ENCODE peak calls at places on chromosomes 1 and 21, in five cellular contexts. One of them, this sample, is unnamed.

GRCh38 chr1:174872615-174873058 is 127.1 kb upstream of the CACYBP start:
- DNase-seq in transverse colon: no peak
- DNase-seq in sigmoid colon: no peak
- DNase-seq in CD4-positive, alpha-beta T cell: no peak
- DNase-seq in CD4-positive, alpha-beta memory T cell: no peak
- DNase-seq in this sample: no peak

GRCh38 chr1:1373493-1374067 is 1.4 kb downstream of the AURKAIP1 start:
- DNase-seq in transverse colon: peak
- DNase-seq in sigmoid colon: no peak
- DNase-seq in CD4-positive, alpha-beta T cell: no peak
- DNase-seq in CD4-positive, alpha-beta memory T cell: no peak
- DNase-seq in this sample: no peak

GRCh38 chr1:220213381-220213983 is 58.8 kb downstream of the RAB3GAP2 start:
- DNase-seq in transverse colon: no peak
- DNase-seq in sigmoid colon: no peak
- DNase-seq in CD4-positive, alpha-beta T cell: no peak
- DNase-seq in CD4-positive, alpha-beta memory T cell: no peak
- DNase-seq in this sample: no peak

GRCh38 chr1:177355575-177355974 is 184.8 kb downstream of the BRINP2 start:
- DNase-seq in transverse colon: peak
- DNase-seq in sigmoid colon: no peak
- DNase-seq in CD4-positive, alpha-beta T cell: no peak
- DNase-seq in CD4-positive, alpha-beta memory T cell: no peak
- DNase-seq in this sample: no peak

GRCh38 chr1:206716519-206717236 is 32.0 kb downstream of the MAPKAPK2 start:
- DNase-seq in transverse colon: no peak
- DNase-seq in sigmoid colon: peak
- DNase-seq in CD4-positive, alpha-beta T cell: no peak
- DNase-seq in CD4-positive, alpha-beta memory T cell: no peak
- DNase-seq in this sample: no peak

GRCh38 chr1:97190326-97190725 is 468.7 kb downstream of the PTBP2 start:
- DNase-seq in transverse colon: no peak
- DNase-seq in sigmoid colon: no peak
- DNase-seq in CD4-positive, alpha-beta T cell: no peak
- DNase-seq in CD4-positive, alpha-beta memory T cell: no peak
- DNase-seq in this sample: no peak

GRCh38 chr1:47175227-47175934 is 14.5 kb downstream of the PDZK1IP1 start:
- DNase-seq in transverse colon: peak
- DNase-seq in sigmoid colon: no peak
- DNase-seq in CD4-positive, alpha-beta T cell: no peak
- DNase-seq in CD4-positive, alpha-beta memory T cell: peak
- DNase-seq in this sample: no peak

GRCh38 chr1:175471039-175471800 is 272.2 kb downstream of the TNR start:
- DNase-seq in transverse colon: no peak
- DNase-seq in sigmoid colon: no peak
- DNase-seq in CD4-positive, alpha-beta T cell: no peak
- DNase-seq in CD4-positive, alpha-beta memory T cell: no peak
- DNase-seq in this sample: no peak

GRCh38 chr1:230141002-230141648 is 74.1 kb downstream of the GALNT2 start:
- DNase-seq in transverse colon: no peak
- DNase-seq in sigmoid colon: peak
- DNase-seq in CD4-positive, alpha-beta T cell: no peak
- DNase-seq in CD4-positive, alpha-beta memory T cell: no peak
- DNase-seq in this sample: no peak

DNA sequence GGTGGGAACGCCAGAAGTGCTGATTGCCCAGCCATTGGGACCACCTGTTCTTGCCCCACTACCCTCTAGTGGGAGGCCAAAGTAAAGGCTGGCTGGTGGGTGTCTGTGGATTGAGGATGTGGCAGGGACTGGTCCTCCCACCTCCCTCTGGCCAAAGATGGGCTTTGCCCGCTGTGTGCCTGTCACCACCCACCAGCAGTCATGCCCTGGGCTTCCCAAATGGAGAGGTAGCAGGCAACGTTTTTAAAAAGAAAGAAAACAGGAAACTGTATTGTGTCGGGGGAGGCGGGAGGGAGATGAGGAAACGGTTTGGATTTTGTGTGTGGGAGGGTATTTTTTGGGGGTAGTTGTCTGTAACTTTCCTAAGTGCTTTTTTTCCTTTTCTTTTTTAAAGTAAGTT is 30.1 kb downstream of the SZRD1 start:
- DNase-seq in transverse colon: no peak
- DNase-seq in sigmoid colon: no peak
- DNase-seq in CD4-positive, alpha-beta T cell: no peak
- DNase-seq in CD4-positive, alpha-beta memory T cell: no peak
- DNase-seq in this sample: no peak
- H3K27ac ChIP-seq in transverse colon: no peak
- H3K27ac ChIP-seq in sigmoid colon: no peak
- H3K27ac ChIP-seq in CD4-positive, alpha-beta T cell: no peak
- H3K27ac ChIP-seq in CD4-positive, alpha-beta memory T cell: no peak
- H3K27ac ChIP-seq in this sample: peak

DNA sequence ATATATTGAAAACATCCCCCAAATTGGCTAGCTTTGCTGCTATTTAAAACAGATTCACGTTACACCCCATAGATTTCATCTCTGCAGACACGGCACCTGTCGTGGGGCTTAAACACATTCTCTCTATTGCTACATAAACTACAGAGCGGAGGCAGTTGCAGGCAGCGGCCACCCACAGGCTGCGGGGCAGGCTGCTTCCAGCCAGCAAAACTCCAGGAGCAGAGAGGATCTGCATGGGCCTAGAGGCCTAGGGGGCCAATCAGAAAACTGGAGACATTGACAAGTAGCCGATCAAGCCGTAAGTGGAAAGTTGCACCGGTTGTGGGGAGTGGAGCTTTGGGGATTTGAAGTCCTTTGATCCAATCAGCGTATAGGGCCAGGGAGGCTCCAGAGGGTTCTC is 129.0 kb upstream of the KLHDC7A start:
- DNase-seq in transverse colon: no peak
- DNase-seq in sigmoid colon: no peak
- DNase-seq in CD4-positive, alpha-beta T cell: no peak
- DNase-seq in CD4-positive, alpha-beta memory T cell: no peak
- DNase-seq in this sample: no peak
- H3K27ac ChIP-seq in transverse colon: no peak
- H3K27ac ChIP-seq in sigmoid colon: no peak
- H3K27ac ChIP-seq in CD4-positive, alpha-beta T cell: no peak
- H3K27ac ChIP-seq in CD4-positive, alpha-beta memory T cell: no peak
- H3K27ac ChIP-seq in this sample: no peak

GRCh38 chr1:32714277-32714676 is 11.7 kb upstream of the SYNC start:
- DNase-seq in transverse colon: peak
- DNase-seq in sigmoid colon: no peak
- DNase-seq in CD4-positive, alpha-beta T cell: no peak
- DNase-seq in CD4-positive, alpha-beta memory T cell: no peak
- DNase-seq in this sample: no peak

GRCh38 chr1:32718527-32718926 is 16.0 kb upstream of the SYNC start:
- DNase-seq in transverse colon: no peak
- DNase-seq in sigmoid colon: no peak
- DNase-seq in CD4-positive, alpha-beta T cell: no peak
- DNase-seq in CD4-positive, alpha-beta memory T cell: no peak
- DNase-seq in this sample: no peak

GRCh38 chr1:32717503-32717902 is 14.9 kb upstream of the SYNC start:
- DNase-seq in transverse colon: no peak
- DNase-seq in sigmoid colon: no peak
- DNase-seq in CD4-positive, alpha-beta T cell: no peak
- DNase-seq in CD4-positive, alpha-beta memory T cell: no peak
- DNase-seq in this sample: no peak

GRCh38 chr1:32716312-32717126 is 13.9 kb upstream of the SYNC start:
- DNase-seq in transverse colon: peak
- DNase-seq in sigmoid colon: no peak
- DNase-seq in CD4-positive, alpha-beta T cell: no peak
- DNase-seq in CD4-positive, alpha-beta memory T cell: peak
- DNase-seq in this sample: no peak

GRCh38 chr1:32715901-32716311 is 13.3 kb upstream of the SYNC start:
- DNase-seq in transverse colon: no peak
- DNase-seq in sigmoid colon: no peak
- DNase-seq in CD4-positive, alpha-beta T cell: no peak
- DNase-seq in CD4-positive, alpha-beta memory T cell: no peak
- DNase-seq in this sample: no peak
- H3K27ac ChIP-seq in transverse colon: peak
- H3K27ac ChIP-seq in sigmoid colon: no peak
- H3K27ac ChIP-seq in CD4-positive, alpha-beta T cell: no peak
- H3K27ac ChIP-seq in CD4-positive, alpha-beta memory T cell: no peak
- H3K27ac ChIP-seq in this sample: no peak

DNA sequence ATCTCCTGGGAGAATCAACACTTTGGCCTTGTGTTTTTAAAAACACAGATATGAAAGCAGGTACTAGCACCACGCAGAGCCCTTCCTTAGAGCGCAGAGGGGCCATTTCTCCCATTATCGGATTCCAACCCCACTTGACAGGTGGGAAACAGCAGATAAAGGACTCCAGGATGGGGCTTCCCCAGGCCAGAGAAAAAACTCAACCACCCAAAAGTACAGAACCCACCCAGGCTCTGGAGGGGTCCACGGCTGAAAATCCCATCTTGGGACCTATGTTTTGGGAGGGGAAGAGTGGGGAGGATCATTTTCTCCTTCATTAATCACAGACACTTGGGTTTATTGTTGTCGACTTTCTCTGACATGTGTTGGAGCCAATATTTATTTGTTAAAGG is 27.1 kb upstream of the COL18A1 start:
- DNase-seq in transverse colon: no peak
- DNase-seq in sigmoid colon: no peak
- DNase-seq in CD4-positive, alpha-beta T cell: no peak
- DNase-seq in CD4-positive, alpha-beta memory T cell: no peak
- DNase-seq in this sample: peak
- H3K27ac ChIP-seq in transverse colon: no peak
- H3K27ac ChIP-seq in sigmoid colon: no peak
- H3K27ac ChIP-seq in CD4-positive, alpha-beta T cell: no peak
- H3K27ac ChIP-seq in CD4-positive, alpha-beta memory T cell: no peak
- H3K27ac ChIP-seq in this sample: no peak

GRCh38 chr1:27650146-27650526 is 15.2 kb upstream of the FGR start:
- DNase-seq in transverse colon: no peak
- DNase-seq in sigmoid colon: no peak
- DNase-seq in CD4-positive, alpha-beta T cell: no peak
- DNase-seq in CD4-positive, alpha-beta memory T cell: no peak
- DNase-seq in this sample: no peak

GRCh38 chr1:27649306-27649635 is 14.3 kb upstream of the FGR start:
- DNase-seq in transverse colon: no peak
- DNase-seq in sigmoid colon: no peak
- DNase-seq in CD4-positive, alpha-beta T cell: no peak
- DNase-seq in CD4-positive, alpha-beta memory T cell: no peak
- DNase-seq in this sample: no peak

GRCh38 chr1:27652505-27652904 is 17.5 kb upstream of the FGR start:
- DNase-seq in transverse colon: no peak
- DNase-seq in sigmoid colon: no peak
- DNase-seq in CD4-positive, alpha-beta T cell: no peak
- DNase-seq in CD4-positive, alpha-beta memory T cell: no peak
- DNase-seq in this sample: no peak

GRCh38 chr1:27648602-27649305 is 13.8 kb upstream of the FGR start:
- DNase-seq in transverse colon: no peak
- DNase-seq in sigmoid colon: no peak
- DNase-seq in CD4-positive, alpha-beta T cell: no peak
- DNase-seq in CD4-positive, alpha-beta memory T cell: no peak
- DNase-seq in this sample: no peak

DNA sequence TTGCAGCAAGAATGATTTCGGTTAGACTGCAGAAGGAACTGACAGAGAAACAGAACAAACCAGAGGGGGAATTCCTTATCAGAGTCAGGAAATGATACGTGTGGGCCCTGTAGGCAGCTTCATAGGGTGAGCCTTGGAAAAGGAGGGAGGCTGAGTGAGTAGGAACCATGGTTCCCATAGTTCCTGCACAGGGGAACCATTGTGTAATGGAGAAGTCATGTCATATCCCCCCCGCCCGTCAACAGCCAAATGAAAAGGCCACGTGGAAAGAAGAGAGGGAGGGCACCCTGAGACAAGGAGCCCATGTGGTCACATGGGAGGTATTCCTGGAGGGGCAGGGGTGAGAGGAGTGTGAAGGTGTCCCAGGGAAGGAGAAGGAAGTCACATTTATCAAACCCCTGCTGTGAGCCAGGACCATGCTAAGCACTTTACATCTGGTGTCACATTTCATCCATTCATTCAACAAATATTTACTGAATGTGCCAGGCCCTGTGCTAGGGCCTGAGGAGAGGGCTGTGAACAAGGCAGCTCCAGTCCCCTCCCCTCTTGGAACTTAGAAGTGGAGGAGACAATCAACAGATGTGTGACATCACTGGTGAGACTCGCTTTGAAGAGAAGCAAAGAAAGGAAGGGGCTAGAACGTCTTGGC is 15.7 kb upstream of the FGR start:
- DNase-seq in transverse colon: no peak
- DNase-seq in sigmoid colon: no peak
- DNase-seq in CD4-positive, alpha-beta T cell: no peak
- DNase-seq in CD4-positive, alpha-beta memory T cell: no peak
- DNase-seq in this sample: no peak
- H3K27ac ChIP-seq in transverse colon: no peak
- H3K27ac ChIP-seq in sigmoid colon: peak
- H3K27ac ChIP-seq in CD4-positive, alpha-beta T cell: no peak
- H3K27ac ChIP-seq in CD4-positive, alpha-beta memory T cell: no peak
- H3K27ac ChIP-seq in this sample: no peak

GRCh38 chr1:21048462-21048861 is 128.2 kb downstream of the EIF4G3 start:
- DNase-seq in transverse colon: no peak
- DNase-seq in sigmoid colon: no peak
- DNase-seq in CD4-positive, alpha-beta T cell: no peak
- DNase-seq in CD4-positive, alpha-beta memory T cell: no peak
- DNase-seq in this sample: no peak

GRCh38 chr1:21045351-21045750 is 131.3 kb downstream of the EIF4G3 start:
- DNase-seq in transverse colon: no peak
- DNase-seq in sigmoid colon: no peak
- DNase-seq in CD4-positive, alpha-beta T cell: no peak
- DNase-seq in CD4-positive, alpha-beta memory T cell: no peak
- DNase-seq in this sample: no peak

GRCh38 chr1:21046132-21046531 is 130.6 kb downstream of the EIF4G3 start:
- DNase-seq in transverse colon: no peak
- DNase-seq in sigmoid colon: no peak
- DNase-seq in CD4-positive, alpha-beta T cell: no peak
- DNase-seq in CD4-positive, alpha-beta memory T cell: no peak
- DNase-seq in this sample: no peak

GRCh38 chr1:21042920-21043605 is 133.6 kb downstream of the EIF4G3 start:
- DNase-seq in transverse colon: no peak
- DNase-seq in sigmoid colon: no peak
- DNase-seq in CD4-positive, alpha-beta T cell: no peak
- DNase-seq in CD4-positive, alpha-beta memory T cell: no peak
- DNase-seq in this sample: no peak
- H3K27ac ChIP-seq in transverse colon: no peak
- H3K27ac ChIP-seq in sigmoid colon: no peak
- H3K27ac ChIP-seq in CD4-positive, alpha-beta T cell: no peak
- H3K27ac ChIP-seq in CD4-positive, alpha-beta memory T cell: no peak
- H3K27ac ChIP-seq in this sample: no peak

GRCh38 chr1:147169840-147170674 is 2.2 kb downstream of the PRKAB2 start:
- DNase-seq in transverse colon: no peak
- DNase-seq in sigmoid colon: no peak
- DNase-seq in CD4-positive, alpha-beta T cell: no peak
- DNase-seq in CD4-positive, alpha-beta memory T cell: no peak
- DNase-seq in this sample: no peak

GRCh38 chr1:147171399-147172167 is 687 bp downstream of the PRKAB2 start:
- DNase-seq in transverse colon: peak
- DNase-seq in sigmoid colon: no peak
- DNase-seq in CD4-positive, alpha-beta T cell: no peak
- DNase-seq in CD4-positive, alpha-beta memory T cell: no peak
- DNase-seq in this sample: no peak

GRCh38 chr1:147167361-147167760 is 4.9 kb downstream of the PRKAB2 start:
- DNase-seq in transverse colon: no peak
- DNase-seq in sigmoid colon: no peak
- DNase-seq in CD4-positive, alpha-beta T cell: no peak
- DNase-seq in CD4-positive, alpha-beta memory T cell: no peak
- DNase-seq in this sample: no peak

GRCh38 chr1:147169171-147169570 is 3.1 kb downstream of the PRKAB2 start:
- DNase-seq in transverse colon: no peak
- DNase-seq in sigmoid colon: no peak
- DNase-seq in CD4-positive, alpha-beta T cell: no peak
- DNase-seq in CD4-positive, alpha-beta memory T cell: no peak
- DNase-seq in this sample: no peak

GRCh38 chr1:147168626-147169058 is 3.6 kb downstream of the PRKAB2 start:
- DNase-seq in transverse colon: peak
- DNase-seq in sigmoid colon: no peak
- DNase-seq in CD4-positive, alpha-beta T cell: no peak
- DNase-seq in CD4-positive, alpha-beta memory T cell: no peak
- DNase-seq in this sample: no peak
- H3K27ac ChIP-seq in transverse colon: peak
- H3K27ac ChIP-seq in sigmoid colon: peak
- H3K27ac ChIP-seq in CD4-positive, alpha-beta T cell: no peak
- H3K27ac ChIP-seq in CD4-positive, alpha-beta memory T cell: no peak
- H3K27ac ChIP-seq in this sample: no peak

This sample was measured in ascending aorta.